ENCODE peak calls at places on chromosome 2, in seven cellular contexts. One of them, this sample, is unnamed.

GRCh38 chr2:20457027-20457426 is 10.2 kb downstream of the RHOB start:
- DNase-seq in GM12878: no peak
- DNase-seq in transverse colon: no peak
- DNase-seq in GM12891: no peak
- DNase-seq in uterus: peak; percentile 16
- DNase-seq in right lobe of liver: no peak
- DNase-seq in adrenal gland: peak; percentile 12
- DNase-seq in this sample: no peak

GRCh38 chr2:180385601-180386201 is 378.6 kb upstream of the CWC22 start:
- DNase-seq in GM12878: no peak
- DNase-seq in transverse colon: no peak
- DNase-seq in GM12891: no peak
- DNase-seq in uterus: no peak
- DNase-seq in right lobe of liver: no peak
- DNase-seq in adrenal gland: no peak
- DNase-seq in this sample: no peak

GRCh38 chr2:39584283-39584972 is 81.3 kb upstream of the TMEM178A start:
- DNase-seq in GM12878: no peak
- DNase-seq in transverse colon: no peak
- DNase-seq in GM12891: no peak
- DNase-seq in uterus: no peak
- DNase-seq in right lobe of liver: no peak
- DNase-seq in adrenal gland: no peak
- DNase-seq in this sample: no peak

GRCh38 chr2:6810961-6811360 is 54.7 kb downstream of the CMPK2 start:
- DNase-seq in GM12878: no peak
- DNase-seq in transverse colon: no peak
- DNase-seq in GM12891: no peak
- DNase-seq in uterus: no peak
- DNase-seq in right lobe of liver: no peak
- DNase-seq in adrenal gland: no peak
- DNase-seq in this sample: no peak

GRCh38 chr2:128422571-128422970 is 103.9 kb upstream of the HS6ST1 start:
- DNase-seq in GM12878: no peak
- DNase-seq in transverse colon: peak; percentile 1
- DNase-seq in GM12891: no peak
- DNase-seq in uterus: peak; percentile 8
- DNase-seq in right lobe of liver: no peak
- DNase-seq in adrenal gland: peak; percentile 3
- DNase-seq in this sample: no peak

GRCh38 chr2:229350928-229351327 is 79.8 kb upstream of the PID1 start:
- DNase-seq in GM12878: no peak
- DNase-seq in transverse colon: no peak
- DNase-seq in GM12891: no peak
- DNase-seq in uterus: no peak
- DNase-seq in right lobe of liver: no peak
- DNase-seq in adrenal gland: no peak
- DNase-seq in this sample: no peak

GRCh38 chr2:65429799-65430514 is 2.4 kb downstream of the SPRED2 start:
- DNase-seq in GM12878: no peak
- DNase-seq in transverse colon: peak; percentile 57
- DNase-seq in GM12891: no peak
- DNase-seq in uterus: peak; percentile 20
- DNase-seq in right lobe of liver: no peak
- DNase-seq in adrenal gland: peak; percentile 23
- DNase-seq in this sample: no peak

GRCh38 chr2:24785704-24786321 is 7.4 kb downstream of the PTRHD1 start:
- DNase-seq in GM12878: peak; percentile 27
- DNase-seq in transverse colon: no peak
- DNase-seq in GM12891: peak; percentile 43
- DNase-seq in uterus: no peak
- DNase-seq in right lobe of liver: no peak
- DNase-seq in adrenal gland: no peak
- DNase-seq in this sample: no peak

GRCh38 chr2:68124321-68124720 is 33.4 kb upstream of the PNO1 start:
- DNase-seq in GM12878: no peak
- DNase-seq in transverse colon: no peak
- DNase-seq in GM12891: no peak
- DNase-seq in uterus: no peak
- DNase-seq in right lobe of liver: no peak
- DNase-seq in adrenal gland: no peak
- DNase-seq in this sample: no peak

GRCh38 chr2:221596192-221596591 is 24.1 kb upstream of the EPHA4 start:
- DNase-seq in GM12878: no peak
- DNase-seq in transverse colon: no peak
- DNase-seq in GM12891: no peak
- DNase-seq in uterus: no peak
- DNase-seq in right lobe of liver: no peak
- DNase-seq in adrenal gland: no peak
- DNase-seq in this sample: no peak

GRCh38 chr2:221137385-221137784 is 434.7 kb downstream of the EPHA4 start:
- DNase-seq in GM12878: no peak
- DNase-seq in transverse colon: no peak
- DNase-seq in GM12891: no peak
- DNase-seq in uterus: no peak
- DNase-seq in right lobe of liver: no peak
- DNase-seq in adrenal gland: no peak
- DNase-seq in this sample: no peak

GRCh38 chr2:97011977-97012569 is 25.7 kb upstream of the FAM178B start:
- DNase-seq in GM12878: peak; percentile 16
- DNase-seq in transverse colon: no peak
- DNase-seq in GM12891: no peak
- DNase-seq in uterus: no peak
- DNase-seq in right lobe of liver: no peak
- DNase-seq in adrenal gland: peak; percentile 35
- DNase-seq in this sample: peak; percentile 48

GRCh38 chr2:143246815-143247744 is 117.9 kb downstream of the ARHGAP15 start:
- DNase-seq in GM12878: no peak
- DNase-seq in transverse colon: peak; percentile 13
- DNase-seq in GM12891: no peak
- DNase-seq in uterus: no peak
- DNase-seq in right lobe of liver: no peak
- DNase-seq in adrenal gland: no peak
- DNase-seq in this sample: no peak

GRCh38 chr2:237118731-237119130 is 33.0 kb downstream of the COPS8 start:
- DNase-seq in GM12878: no peak
- DNase-seq in transverse colon: no peak
- DNase-seq in GM12891: no peak
- DNase-seq in uterus: no peak
- DNase-seq in right lobe of liver: no peak
- DNase-seq in adrenal gland: no peak
- DNase-seq in this sample: no peak

GRCh38 chr2:172299741-172300140 is 127.6 kb upstream of the ITGA6 start:
- DNase-seq in GM12878: no peak
- DNase-seq in transverse colon: peak; percentile 66
- DNase-seq in GM12891: no peak
- DNase-seq in uterus: no peak
- DNase-seq in right lobe of liver: no peak
- DNase-seq in adrenal gland: no peak
- DNase-seq in this sample: no peak

GRCh38 chr2:1010373-1011017 is 59.8 kb downstream of the SNTG2 start:
- DNase-seq in GM12878: no peak
- DNase-seq in transverse colon: no peak
- DNase-seq in GM12891: no peak
- DNase-seq in uterus: no peak
- DNase-seq in right lobe of liver: no peak
- DNase-seq in adrenal gland: no peak
- DNase-seq in this sample: no peak

GRCh38 chr2:61233581-61233980 is 71.6 kb downstream of the C2orf74 start:
- DNase-seq in GM12878: no peak
- DNase-seq in transverse colon: no peak
- DNase-seq in GM12891: no peak
- DNase-seq in uterus: no peak
- DNase-seq in right lobe of liver: no peak
- DNase-seq in adrenal gland: no peak
- DNase-seq in this sample: no peak

GRCh38 chr2:151614606-151615306 is 119.5 kb downstream of the NEB start:
- DNase-seq in GM12878: no peak
- DNase-seq in transverse colon: no peak
- DNase-seq in GM12891: no peak
- DNase-seq in uterus: no peak
- DNase-seq in right lobe of liver: no peak
- DNase-seq in adrenal gland: no peak
- DNase-seq in this sample: no peak

DNA sequence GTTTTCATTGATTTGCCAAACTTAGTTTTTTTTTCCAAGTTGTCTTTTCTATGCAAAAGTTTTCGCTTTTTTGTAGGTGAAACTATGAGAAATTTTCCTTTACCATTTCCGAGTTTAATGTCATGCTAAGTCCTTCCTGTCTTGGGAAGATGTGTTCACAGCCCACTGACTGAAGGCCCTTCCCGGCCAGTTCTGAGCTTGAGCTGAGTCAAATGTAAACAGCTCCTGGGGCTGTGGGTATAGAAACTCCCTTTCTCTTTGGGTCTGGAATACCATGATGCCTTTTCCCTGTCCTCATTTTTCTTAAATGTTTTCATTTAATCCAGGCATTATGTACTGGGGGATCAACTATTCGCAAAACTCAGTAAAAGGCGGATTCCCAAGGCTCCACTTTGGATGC is 69.8 kb upstream of the IL1R1 start:
- DNase-seq in GM12878: no peak
- DNase-seq in transverse colon: no peak
- DNase-seq in GM12891: no peak
- DNase-seq in uterus: no peak
- DNase-seq in right lobe of liver: no peak
- DNase-seq in adrenal gland: no peak
- DNase-seq in this sample: no peak
- TF ChIP-seq POLR2A in GM12878: no peak
- TF ChIP-seq POLR2A in transverse colon: no peak
- TF ChIP-seq POLR2A in GM12891: no peak
- TF ChIP-seq POLR2A in uterus: no peak
- TF ChIP-seq POLR2A in right lobe of liver: no peak
- TF ChIP-seq POLR2A in adrenal gland: no peak
- TF ChIP-seq POLR2A in this sample: no peak

GRCh38 chr2:241150660-241151530 is 628 bp downstream of the PPP1R7 start:
- DNase-seq in GM12878: no peak
- DNase-seq in transverse colon: peak; percentile 52
- DNase-seq in GM12891: no peak
- DNase-seq in uterus: no peak
- DNase-seq in right lobe of liver: no peak
- DNase-seq in adrenal gland: no peak
- DNase-seq in this sample: no peak
- TF ChIP-seq POLR2A in GM12878: no peak
- TF ChIP-seq POLR2A in transverse colon: no peak
- TF ChIP-seq POLR2A in GM12891: no peak
- TF ChIP-seq POLR2A in uterus: no peak
- TF ChIP-seq POLR2A in right lobe of liver: no peak
- TF ChIP-seq POLR2A in adrenal gland: no peak
- TF ChIP-seq POLR2A in this sample: no peak

GRCh38 chr2:55616509-55617159 is 788 bp downstream of the PPP4R3B start:
- DNase-seq in GM12878: no peak
- DNase-seq in transverse colon: peak; percentile 37
- DNase-seq in GM12891: peak; percentile 9
- DNase-seq in uterus: no peak
- DNase-seq in right lobe of liver: no peak
- DNase-seq in adrenal gland: peak; percentile 42
- DNase-seq in this sample: no peak

GRCh38 chr2:55618025-55618648 is 715 bp upstream of the PPP4R3B start:
- DNase-seq in GM12878: no peak
- DNase-seq in transverse colon: no peak
- DNase-seq in GM12891: no peak
- DNase-seq in uterus: no peak
- DNase-seq in right lobe of liver: no peak
- DNase-seq in adrenal gland: peak; percentile 30
- DNase-seq in this sample: no peak

GRCh38 chr2:55618649-55619055 is 1.2 kb upstream of the PPP4R3B start:
- DNase-seq in GM12878: no peak
- DNase-seq in transverse colon: peak; percentile 58
- DNase-seq in GM12891: peak; percentile 36
- DNase-seq in uterus: peak; percentile 38
- DNase-seq in right lobe of liver: peak; percentile 66
- DNase-seq in adrenal gland: peak; percentile 61
- DNase-seq in this sample: peak; percentile 54

GRCh38 chr2:55620123-55620779 is 2.8 kb upstream of the PPP4R3B start:
- DNase-seq in GM12878: no peak
- DNase-seq in transverse colon: no peak
- DNase-seq in GM12891: no peak
- DNase-seq in uterus: no peak
- DNase-seq in right lobe of liver: no peak
- DNase-seq in adrenal gland: no peak
- DNase-seq in this sample: no peak

DNA sequence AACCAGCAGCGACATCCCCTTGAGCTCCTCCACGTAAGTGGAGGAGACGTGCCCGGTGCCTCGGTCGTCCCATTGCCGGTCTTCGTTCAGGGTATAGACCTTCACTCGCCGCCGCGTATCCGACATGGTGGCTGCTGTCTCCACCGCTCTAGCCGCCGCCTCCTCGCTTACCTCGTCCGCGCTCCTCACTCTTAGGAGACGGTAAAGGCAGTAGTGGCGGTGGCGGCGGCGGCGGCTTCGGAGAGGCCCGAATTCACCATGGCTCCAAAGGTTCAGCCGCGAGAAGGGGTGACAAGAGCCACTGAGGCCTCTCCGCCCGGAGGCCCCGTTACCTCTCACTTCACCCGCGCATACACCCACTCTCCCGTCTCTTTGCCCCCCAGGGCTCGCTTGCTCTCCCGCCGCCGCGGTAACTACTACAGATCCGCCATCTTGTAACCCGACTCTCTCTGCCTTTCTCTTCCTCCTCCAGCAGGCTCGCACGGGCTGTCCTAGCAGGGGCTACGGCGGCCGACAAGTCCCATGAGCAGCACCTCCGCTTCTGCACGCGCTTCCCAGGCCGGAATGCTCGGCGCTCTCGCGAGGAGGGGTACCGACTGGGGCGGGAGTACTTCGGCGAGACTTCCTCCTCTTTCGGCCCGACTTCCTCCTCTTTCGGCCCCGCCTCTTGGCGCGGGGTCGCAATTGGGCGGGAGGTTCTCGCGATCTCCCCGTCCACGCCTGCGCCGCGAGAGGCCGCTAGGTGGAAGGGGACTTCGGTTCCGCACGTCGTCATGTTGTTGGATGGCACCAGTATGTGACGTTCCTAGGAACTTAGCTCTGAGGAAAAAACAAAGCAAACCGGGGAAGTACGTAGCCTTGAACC is at the start of gene PPP4R3B:
- DNase-seq in GM12878: peak; percentile 98
- DNase-seq in transverse colon: peak; percentile 99
- DNase-seq in GM12891: peak; percentile 81
- DNase-seq in uterus: peak; percentile 99
- DNase-seq in right lobe of liver: peak; percentile 100
- DNase-seq in adrenal gland: peak; percentile 99
- DNase-seq in this sample: peak; percentile 98
- TF ChIP-seq POLR2A in GM12878: peak; percentile 98
- TF ChIP-seq POLR2A in transverse colon: peak; percentile 99
- TF ChIP-seq POLR2A in GM12891: peak; percentile 96
- TF ChIP-seq POLR2A in uterus: peak; percentile 94
- TF ChIP-seq POLR2A in right lobe of liver: peak; percentile 99
- TF ChIP-seq POLR2A in adrenal gland: peak; percentile 100
- TF ChIP-seq POLR2A in this sample: peak; percentile 71

DNA sequence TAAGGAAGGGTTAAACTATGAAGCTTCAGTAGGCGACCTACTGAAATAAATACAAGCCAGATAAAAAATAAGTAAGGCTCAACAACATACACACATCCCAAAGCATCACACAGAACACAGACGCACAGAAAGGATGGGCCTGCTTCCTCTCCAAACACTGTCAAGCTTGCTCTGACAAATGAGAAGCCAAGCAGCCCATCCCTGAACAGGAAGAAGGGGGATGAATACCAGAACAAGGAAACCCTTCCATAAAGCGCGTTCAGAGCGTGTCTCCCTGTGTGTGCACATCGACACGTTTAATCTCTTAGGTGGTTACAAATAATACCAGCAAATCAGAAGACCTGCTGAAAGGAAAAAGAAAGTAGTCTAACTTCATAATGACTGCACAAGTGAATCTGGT is 27.1 kb downstream of the MBOAT2 start:
- DNase-seq in GM12878: no peak
- DNase-seq in transverse colon: no peak
- DNase-seq in GM12891: no peak
- DNase-seq in uterus: no peak
- DNase-seq in right lobe of liver: no peak
- DNase-seq in adrenal gland: no peak
- DNase-seq in this sample: no peak
- TF ChIP-seq POLR2A in GM12878: no peak
- TF ChIP-seq POLR2A in transverse colon: no peak
- TF ChIP-seq POLR2A in GM12891: no peak
- TF ChIP-seq POLR2A in uterus: no peak
- TF ChIP-seq POLR2A in right lobe of liver: no peak
- TF ChIP-seq POLR2A in adrenal gland: no peak
- TF ChIP-seq POLR2A in this sample: no peak